ENCODE peak calls at places on chromosome 2, in four cellular contexts. G is AG04450, P is adrenal gland, X is MCF 10A. M is an unnamed sample.
A peak's percentile ranks its signal among the peaks of the same experiment; 100 is the strongest.

GRCh38 chr2:19505199-19506136 is 147.0 kb upstream of the OSR1 start:
- DNase-seq in G (no peak), P (no peak), X (peak; percentile 6), M (no peak)

GRCh38 chr2:165558832-165559231 is 89.3 kb downstream of the CSRNP3 start:
- DNase-seq in G (no peak), P (no peak), X (no peak), M (no peak)

GRCh38 chr2:163774862-163775261 is 39.1 kb upstream of the FIGN start:
- DNase-seq in G (peak; percentile 13), P (no peak), X (peak; percentile 79), M (no peak)

GRCh38 chr2:159635006-159635746 is 18.8 kb upstream of the BAZ2B start:
- DNase-seq in G (no peak), P (no peak), X (no peak), M (no peak)

GRCh38 chr2:111102216-111102615 is 18.5 kb upstream of the BCL2L11 start:
- DNase-seq in G (no peak), P (no peak), X (no peak), M (no peak)

GRCh38 chr2:56448999-56449431 is 265.2 kb downstream of the CCDC85A start:
- DNase-seq in G (no peak), P (no peak), X (peak; percentile 53), M (no peak)

GRCh38 chr2:47818777-47819176 is 35.8 kb downstream of the MSH6 start:
- DNase-seq in G (no peak), P (no peak), X (no peak), M (no peak)

GRCh38 chr2:206614825-206615224 is 27.5 kb upstream of the FAM237A start:
- DNase-seq in G (no peak), P (peak; percentile 56), X (peak; percentile 68), M (no peak)

GRCh38 chr2:195471163-195471562 is 185.9 kb upstream of the SLC39A10 start:
- DNase-seq in G (no peak), P (no peak), X (no peak), M (no peak)

GRCh38 chr2:237438082-237438925 is 24.3 kb upstream of the COL6A3 start:
- DNase-seq in G (no peak), P (no peak), X (no peak), M (no peak)

GRCh38 chr2:232137346-232137745 is 175.8 kb downstream of the DIS3L2 start:
- DNase-seq in G (no peak), P (no peak), X (no peak), M (no peak)

GRCh38 chr2:96878796-96879544 is 9.1 kb upstream of the SEMA4C start:
- DNase-seq in G (no peak), P (no peak), X (no peak), M (no peak)

GRCh38 chr2:48305569-48305968 is 224.4 kb upstream of the STON1 start:
- DNase-seq in G (no peak), P (no peak), X (no peak), M (no peak)

GRCh38 chr2:234496835-234497591 is at the start of gene ARL4C:
- DNase-seq in G (no peak), P (peak; percentile 44), X (peak; percentile 65), M (no peak)

GRCh38 chr2:37377187-37377532 is 32.7 kb downstream of the QPCT start:
- DNase-seq in G (no peak), P (no peak), X (no peak), M (no peak)

GRCh38 chr2:30641765-30642341 is 165.4 kb downstream of the CAPN13 start:
- DNase-seq in G (no peak), P (no peak), X (no peak), M (no peak)

DNA sequence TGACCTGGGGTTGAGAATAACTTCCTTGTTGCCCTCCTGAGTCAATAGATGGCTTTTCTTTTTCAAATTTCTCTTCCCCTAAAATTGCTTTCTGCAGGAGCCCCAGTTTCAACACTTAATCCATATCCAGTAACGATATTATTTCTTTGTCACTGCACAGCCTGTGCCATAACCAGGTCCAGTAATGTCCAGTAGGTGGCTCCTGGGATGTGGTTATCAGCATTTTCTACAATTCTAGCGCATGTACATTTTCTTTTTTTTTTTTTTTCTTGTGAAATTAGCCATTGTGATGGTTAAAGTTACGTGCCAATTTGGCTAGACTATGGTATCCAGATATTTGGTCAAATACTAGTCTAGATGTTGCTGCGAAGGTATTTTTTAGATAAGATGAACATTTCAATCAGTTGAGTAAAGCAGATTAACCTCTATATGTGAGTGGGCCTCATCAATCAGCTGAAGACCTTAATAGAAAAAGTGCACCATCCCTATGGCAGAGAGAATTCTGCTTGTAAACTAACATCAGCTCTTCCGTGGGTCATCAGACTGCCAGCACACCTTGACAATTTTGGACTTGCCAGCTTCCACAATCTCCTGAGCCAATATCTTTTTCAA is 72.9 kb upstream of the SCG2 start:
- DNase-seq in G (no peak), P (peak; percentile 24), X (peak; percentile 71), M (no peak)
- TF ChIP-seq CTCF in G (peak; percentile 81), P (peak; percentile 52), X (peak; percentile 77), M (no peak)

GRCh38 chr2:71784734-71785549 is 331.6 kb downstream of the DYSF start:
- DNase-seq in G (no peak), P (peak; percentile 34), X (peak; percentile 76), M (no peak)
- TF ChIP-seq CTCF in G (no peak), P (no peak), X (no peak), M (no peak)

GRCh38 chr2:146931109-146931508 is 913.7 kb upstream of the ACVR2A start:
- DNase-seq in G (no peak), P (no peak), X (no peak), M (no peak)
- TF ChIP-seq CTCF in G (no peak), P (no peak), X (no peak), M (no peak)

GRCh38 chr2:88765154-88765948 is 73.9 kb downstream of the RPIA start:
- DNase-seq in G (no peak), P (peak; percentile 15), X (no peak), M (no peak)
- TF ChIP-seq CTCF in G (no peak), P (no peak), X (no peak), M (no peak)

GRCh38 chr2:108189316-108189715 is 50.5 kb upstream of the SULT1C3 start:
- DNase-seq in G (no peak), P (no peak), X (no peak), M (no peak)

GRCh38 chr2:108193251-108193650 is 46.5 kb upstream of the SULT1C3 start:
- DNase-seq in G (no peak), P (no peak), X (no peak), M (no peak)

GRCh38 chr2:108195133-108195439 is 44.7 kb upstream of the SULT1C3 start:
- DNase-seq in G (no peak), P (no peak), X (no peak), M (no peak)

GRCh38 chr2:108199726-108200125 is 40.0 kb upstream of the SULT1C3 start:
- DNase-seq in G (no peak), P (no peak), X (peak; percentile 23), M (no peak)

DNA sequence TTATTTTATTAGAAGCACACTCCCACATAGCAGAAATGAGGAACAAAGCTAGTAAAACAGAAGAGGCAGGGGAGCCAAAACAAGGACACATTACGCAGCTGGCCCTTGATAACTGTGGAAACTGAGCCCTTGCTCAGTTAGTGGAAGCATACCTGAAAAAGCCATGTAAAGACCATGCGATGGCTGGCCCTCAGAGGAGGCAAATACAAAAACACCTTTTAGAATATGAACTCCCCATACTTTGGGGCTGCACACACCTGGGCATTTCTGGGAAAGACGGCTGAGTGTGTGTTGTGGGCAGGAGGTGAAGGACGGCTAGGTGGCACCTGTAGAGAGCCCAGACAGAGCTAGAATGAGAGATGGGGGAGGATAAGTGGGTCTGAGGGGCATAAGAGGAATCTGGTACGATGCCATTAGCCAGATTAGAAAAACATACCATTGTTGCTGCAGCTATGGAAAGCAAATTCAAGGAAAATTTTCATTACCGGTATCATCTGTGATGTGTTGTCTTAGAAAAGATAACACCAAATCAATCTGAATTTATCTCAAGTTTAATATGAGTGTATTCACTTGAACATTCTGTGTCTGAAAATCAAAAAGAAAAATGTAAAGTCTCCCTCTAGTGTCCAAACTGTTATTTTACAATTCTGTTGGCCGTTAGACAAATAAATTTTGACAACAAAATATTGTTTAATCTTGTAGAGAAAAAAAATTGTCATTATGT is 45.2 kb upstream of the SULT1C3 start:
- DNase-seq in G (no peak), P (no peak), X (no peak), M (no peak)
- TF ChIP-seq CTCF in G (peak; percentile 45), P (peak; percentile 47), X (no peak), M (no peak)